ENCODE peak calls at places on chromosomes 4 and X, in nine cellular contexts. One of them, this sample, is unnamed.

GRCh38 chr4:78432896-78433295 is 118.7 kb upstream of the ANXA3 start:
- DNase-seq in GM23248: peak; percentile 80
- DNase-seq in H9: no peak
- DNase-seq in IMR-90: peak; percentile 1
- DNase-seq in endodermal cell: no peak
- DNase-seq in kidney: no peak
- DNase-seq in NT2/D1: no peak
- DNase-seq in HepG2: no peak
- DNase-seq in fibroblast of lung: peak; percentile 67
- DNase-seq in this sample: peak; percentile 31

GRCh38 chr4:20370284-20370683 is 118.6 kb downstream of the SLIT2 start:
- DNase-seq in endodermal cell: no peak
- DNase-seq in HepG2: no peak
- DNase-seq in kidney: no peak
- DNase-seq in IMR-90: peak; percentile 85
- DNase-seq in NT2/D1: no peak
- DNase-seq in H9: no peak
- DNase-seq in fibroblast of lung: peak; percentile 24
- DNase-seq in GM23248: peak; percentile 37
- DNase-seq in this sample: no peak

GRCh38 chr4:37503231-37503630 is 182.9 kb downstream of the RELL1 start:
- DNase-seq in NT2/D1: no peak
- DNase-seq in IMR-90: no peak
- DNase-seq in fibroblast of lung: no peak
- DNase-seq in GM23248: no peak
- DNase-seq in endodermal cell: no peak
- DNase-seq in kidney: no peak
- DNase-seq in H9: no peak
- DNase-seq in HepG2: no peak
- DNase-seq in this sample: no peak

GRCh38 chrX:15350329-15350996 is 15.1 kb upstream of the PIGA start:
- DNase-seq in endodermal cell: peak; percentile 82
- DNase-seq in HepG2: no peak
- DNase-seq in NT2/D1: no peak
- DNase-seq in fibroblast of lung: no peak
- DNase-seq in GM23248: no peak
- DNase-seq in H9: peak; percentile 69
- DNase-seq in IMR-90: no peak
- DNase-seq in kidney: no peak
- DNase-seq in this sample: no peak

GRCh38 chr4:962231-963208 is 10.8 kb downstream of the DGKQ start:
- DNase-seq in HepG2: no peak
- DNase-seq in fibroblast of lung: no peak
- DNase-seq in endodermal cell: peak; percentile 68
- DNase-seq in GM23248: no peak
- DNase-seq in H9: no peak
- DNase-seq in kidney: peak; percentile 76
- DNase-seq in IMR-90: no peak
- DNase-seq in NT2/D1: no peak
- DNase-seq in this sample: no peak

GRCh38 chrX:125289920-125290319 is 29.8 kb upstream of the TEX13C start:
- DNase-seq in kidney: no peak
- DNase-seq in endodermal cell: no peak
- DNase-seq in fibroblast of lung: peak; percentile 2
- DNase-seq in NT2/D1: no peak
- DNase-seq in GM23248: peak; percentile 1
- DNase-seq in IMR-90: peak; percentile 37
- DNase-seq in H9: no peak
- DNase-seq in HepG2: no peak
- DNase-seq in this sample: no peak

GRCh38 chr4:141058739-141059507 is 74.3 kb downstream of the RNF150 start:
- DNase-seq in kidney: no peak
- DNase-seq in NT2/D1: no peak
- DNase-seq in IMR-90: peak; percentile 94
- DNase-seq in HepG2: no peak
- DNase-seq in H9: no peak
- DNase-seq in fibroblast of lung: peak; percentile 90
- DNase-seq in GM23248: peak; percentile 67
- DNase-seq in endodermal cell: no peak
- DNase-seq in this sample: no peak

GRCh38 chr4:56229947-56230346 is 157.3 kb downstream of the AASDH start:
- DNase-seq in endodermal cell: no peak
- DNase-seq in GM23248: no peak
- DNase-seq in HepG2: no peak
- DNase-seq in NT2/D1: no peak
- DNase-seq in fibroblast of lung: no peak
- DNase-seq in IMR-90: no peak
- DNase-seq in kidney: no peak
- DNase-seq in H9: no peak
- DNase-seq in this sample: no peak

GRCh38 chrX:38293741-38294140 is 33.6 kb downstream of the RPGR start:
- DNase-seq in endodermal cell: no peak
- DNase-seq in NT2/D1: no peak
- DNase-seq in kidney: no peak
- DNase-seq in GM23248: no peak
- DNase-seq in IMR-90: no peak
- DNase-seq in H9: no peak
- DNase-seq in fibroblast of lung: no peak
- DNase-seq in HepG2: no peak
- DNase-seq in this sample: no peak

GRCh38 chr4:6338951-6339817 is 69.5 kb downstream of the WFS1 start:
- DNase-seq in kidney: peak; percentile 48
- DNase-seq in HepG2: no peak
- DNase-seq in fibroblast of lung: no peak
- DNase-seq in NT2/D1: no peak
- DNase-seq in endodermal cell: no peak
- DNase-seq in IMR-90: no peak
- DNase-seq in GM23248: no peak
- DNase-seq in H9: no peak
- DNase-seq in this sample: no peak

GRCh38 chr4:53505947-53506346 is 85.3 kb downstream of the LNX1 start:
- DNase-seq in HepG2: no peak
- DNase-seq in NT2/D1: no peak
- DNase-seq in fibroblast of lung: no peak
- DNase-seq in IMR-90: peak; percentile 30
- DNase-seq in endodermal cell: no peak
- DNase-seq in kidney: no peak
- DNase-seq in GM23248: no peak
- DNase-seq in H9: no peak
- DNase-seq in this sample: no peak

GRCh38 chr4:185202984-185203379 is 818 bp downstream of the CFAP97 start:
- DNase-seq in GM23248: no peak
- DNase-seq in NT2/D1: no peak
- DNase-seq in IMR-90: no peak
- DNase-seq in kidney: no peak
- DNase-seq in HepG2: no peak
- DNase-seq in H9: no peak
- DNase-seq in endodermal cell: no peak
- DNase-seq in fibroblast of lung: no peak
- DNase-seq in this sample: no peak

GRCh38 chr4:80266902-80267380 is 477 bp downstream of the FGF5 start:
- DNase-seq in IMR-90: peak; percentile 59
- DNase-seq in fibroblast of lung: peak; percentile 69
- DNase-seq in NT2/D1: no peak
- DNase-seq in GM23248: peak; percentile 79
- DNase-seq in HepG2: no peak
- DNase-seq in endodermal cell: no peak
- DNase-seq in kidney: no peak
- DNase-seq in H9: peak; percentile 68
- DNase-seq in this sample: peak; percentile 61

GRCh38 chrX:43753637-43754036 is 97.5 kb downstream of the MAOA start:
- DNase-seq in kidney: no peak
- DNase-seq in NT2/D1: no peak
- DNase-seq in GM23248: peak; percentile 8
- DNase-seq in IMR-90: no peak
- DNase-seq in HepG2: no peak
- DNase-seq in fibroblast of lung: peak; percentile 27
- DNase-seq in endodermal cell: no peak
- DNase-seq in H9: no peak
- DNase-seq in this sample: no peak

GRCh38 chrX:24241822-24242648 is 71.8 kb downstream of the SUPT20HL2 start:
- DNase-seq in NT2/D1: peak; percentile 9
- DNase-seq in fibroblast of lung: peak; percentile 27
- DNase-seq in GM23248: peak; percentile 41
- DNase-seq in IMR-90: peak; percentile 39
- DNase-seq in H9: no peak
- DNase-seq in kidney: no peak
- DNase-seq in endodermal cell: peak; percentile 52
- DNase-seq in HepG2: peak; percentile 31
- DNase-seq in this sample: no peak

GRCh38 chr4:158906073-158906472 is 137.2 kb downstream of the FNIP2 start:
- DNase-seq in fibroblast of lung: no peak
- DNase-seq in endodermal cell: no peak
- DNase-seq in IMR-90: no peak
- DNase-seq in H9: no peak
- DNase-seq in NT2/D1: no peak
- DNase-seq in kidney: no peak
- DNase-seq in GM23248: no peak
- DNase-seq in HepG2: no peak
- DNase-seq in this sample: no peak

GRCh38 chr4:38177792-38178665 is 217.8 kb downstream of the PTTG2 start:
- DNase-seq in kidney: peak; percentile 80
- DNase-seq in H9: no peak
- DNase-seq in HepG2: no peak
- DNase-seq in fibroblast of lung: no peak
- DNase-seq in IMR-90: no peak
- DNase-seq in NT2/D1: no peak
- DNase-seq in GM23248: peak; percentile 66
- DNase-seq in endodermal cell: no peak
- DNase-seq in this sample: no peak

GRCh38 chr4:85968945-85969830 is 390.7 kb downstream of the MAPK10 start:
- DNase-seq in GM23248: peak; percentile 86
- DNase-seq in endodermal cell: no peak
- DNase-seq in HepG2: peak; percentile 33
- DNase-seq in H9: no peak
- DNase-seq in kidney: no peak
- DNase-seq in NT2/D1: no peak
- DNase-seq in fibroblast of lung: peak; percentile 77
- DNase-seq in IMR-90: peak; percentile 72
- DNase-seq in this sample: peak; percentile 36

GRCh38 chr4:55947912-55948725 is 626 bp upstream of the CEP135 start:
- DNase-seq in NT2/D1: no peak
- DNase-seq in endodermal cell: no peak
- DNase-seq in fibroblast of lung: peak; percentile 95
- DNase-seq in kidney: no peak
- DNase-seq in H9: no peak
- DNase-seq in HepG2: peak; percentile 36
- DNase-seq in GM23248: peak; percentile 90
- DNase-seq in IMR-90: peak; percentile 98
- DNase-seq in this sample: peak; percentile 93

GRCh38 chr4:64736999-64737853 is 328.0 kb upstream of the TECRL start:
- DNase-seq in HepG2: no peak
- DNase-seq in NT2/D1: no peak
- DNase-seq in GM23248: no peak
- DNase-seq in fibroblast of lung: no peak
- DNase-seq in H9: no peak
- DNase-seq in IMR-90: no peak
- DNase-seq in endodermal cell: no peak
- DNase-seq in kidney: no peak
- DNase-seq in this sample: no peak
- H3K9ac ChIP-seq in HepG2: no peak overlapping the region
- H3K9ac ChIP-seq in NT2/D1: no peak overlapping the region
- H3K9ac ChIP-seq in GM23248: no peak overlapping the region
- H3K9ac ChIP-seq in fibroblast of lung: no peak overlapping the region
- H3K9ac ChIP-seq in H9: no peak overlapping the region
- H3K9ac ChIP-seq in IMR-90: no peak overlapping the region
- H3K9ac ChIP-seq in endodermal cell: no peak overlapping the region
- H3K9ac ChIP-seq in kidney: no peak overlapping the region
- H3K9ac ChIP-seq in this sample: no peak overlapping the region

GRCh38 chr4:26048962-26049361 is 134.9 kb downstream of the SMIM20 start:
- DNase-seq in IMR-90: no peak
- DNase-seq in NT2/D1: no peak
- DNase-seq in HepG2: no peak
- DNase-seq in H9: no peak
- DNase-seq in GM23248: peak; percentile 71
- DNase-seq in fibroblast of lung: peak; percentile 39
- DNase-seq in kidney: no peak
- DNase-seq in endodermal cell: no peak
- DNase-seq in this sample: no peak
- H3K4me1 ChIP-seq in IMR-90: peaks cover 25% of the 10 kb centered on the region
- H3K4me1 ChIP-seq in NT2/D1: peaks cover 2% of the 10 kb centered on the region
- H3K4me1 ChIP-seq in HepG2: peaks cover 12% of the 10 kb centered on the region
- H3K4me1 ChIP-seq in H9: no peaks in the 10 kb centered on the region
- H3K4me1 ChIP-seq in GM23248: peaks cover 19% of the 10 kb centered on the region
- H3K4me1 ChIP-seq in fibroblast of lung: peaks cover 11% of the 10 kb centered on the region
- H3K4me1 ChIP-seq in kidney: no peaks in the 10 kb centered on the region
- H3K4me1 ChIP-seq in endodermal cell: no peaks in the 10 kb centered on the region
- H3K4me1 ChIP-seq in this sample: no peaks in the 10 kb centered on the region

GRCh38 chr4:41144812-41145211 is 69.5 kb downstream of the APBB2 start:
- DNase-seq in HepG2: peak; percentile 44
- DNase-seq in H9: no peak
- DNase-seq in kidney: no peak
- DNase-seq in fibroblast of lung: peak; percentile 61
- DNase-seq in GM23248: peak; percentile 12
- DNase-seq in IMR-90: no peak
- DNase-seq in endodermal cell: no peak
- DNase-seq in NT2/D1: no peak
- DNase-seq in this sample: peak; percentile 68

GRCh38 chr4:41146716-41147506 is 67.4 kb downstream of the APBB2 start:
- DNase-seq in HepG2: no peak
- DNase-seq in IMR-90: peak; percentile 54
- DNase-seq in kidney: no peak
- DNase-seq in H9: peak; percentile 45
- DNase-seq in NT2/D1: no peak
- DNase-seq in GM23248: peak; percentile 88
- DNase-seq in fibroblast of lung: peak; percentile 82
- DNase-seq in endodermal cell: peak; percentile 62
- DNase-seq in this sample: no peak

GRCh38 chr4:41143721-41144379 is 70.5 kb downstream of the APBB2 start:
- DNase-seq in fibroblast of lung: peak; percentile 53
- DNase-seq in endodermal cell: no peak
- DNase-seq in IMR-90: no peak
- DNase-seq in NT2/D1: no peak
- DNase-seq in HepG2: no peak
- DNase-seq in H9: no peak
- DNase-seq in GM23248: peak; percentile 71
- DNase-seq in kidney: no peak
- DNase-seq in this sample: no peak

GRCh38 chr4:41146196-41146595 is 68.1 kb downstream of the APBB2 start:
- DNase-seq in H9: no peak
- DNase-seq in fibroblast of lung: peak; percentile 55
- DNase-seq in GM23248: peak; percentile 36
- DNase-seq in endodermal cell: no peak
- DNase-seq in kidney: no peak
- DNase-seq in NT2/D1: no peak
- DNase-seq in HepG2: no peak
- DNase-seq in IMR-90: no peak
- DNase-seq in this sample: no peak

GRCh38 chr4:41145571-41146078 is 68.7 kb downstream of the APBB2 start:
- DNase-seq in IMR-90: peak; percentile 45
- DNase-seq in H9: no peak
- DNase-seq in kidney: no peak
- DNase-seq in NT2/D1: no peak
- DNase-seq in GM23248: peak; percentile 45
- DNase-seq in endodermal cell: no peak
- DNase-seq in HepG2: peak; percentile 61
- DNase-seq in fibroblast of lung: peak; percentile 71
- DNase-seq in this sample: peak; percentile 48
- H3K9ac ChIP-seq in IMR-90: no peak overlapping the region
- H3K9ac ChIP-seq in H9: no peak overlapping the region
- H3K9ac ChIP-seq in kidney: no peak overlapping the region
- H3K9ac ChIP-seq in NT2/D1: no peak overlapping the region
- H3K9ac ChIP-seq in GM23248: no peak overlapping the region
- H3K9ac ChIP-seq in endodermal cell: no peak overlapping the region
- H3K9ac ChIP-seq in HepG2: no peak overlapping the region
- H3K9ac ChIP-seq in fibroblast of lung: no peak overlapping the region
- H3K9ac ChIP-seq in this sample: no peak overlapping the region

GRCh38 chrX:40148189-40148438 is 50.4 kb upstream of the BCOR start:
- DNase-seq in IMR-90: no peak
- DNase-seq in fibroblast of lung: no peak
- DNase-seq in endodermal cell: no peak
- DNase-seq in GM23248: no peak
- DNase-seq in kidney: no peak
- DNase-seq in H9: no peak
- DNase-seq in NT2/D1: no peak
- DNase-seq in HepG2: no peak
- DNase-seq in this sample: no peak
- H3K4me1 ChIP-seq in IMR-90: no peaks in the 10 kb centered on the region
- H3K4me1 ChIP-seq in fibroblast of lung: peaks cover under 1% of the 10 kb centered on the region
- H3K4me1 ChIP-seq in endodermal cell: no peaks in the 10 kb centered on the region
- H3K4me1 ChIP-seq in GM23248: no peaks in the 10 kb centered on the region
- H3K4me1 ChIP-seq in kidney: no peaks in the 10 kb centered on the region
- H3K4me1 ChIP-seq in H9: peaks cover 16% of the 10 kb centered on the region
- H3K4me1 ChIP-seq in NT2/D1: peaks cover 25% of the 10 kb centered on the region
- H3K4me1 ChIP-seq in HepG2: peaks cover 55% of the 10 kb centered on the region
- H3K4me1 ChIP-seq in this sample: peaks cover 17% of the 10 kb centered on the region